ENCODE peak calls at places on chromosomes 12 and 14, in nine cellular contexts. A is neuronal stem cell, M is mesendoderm, Z is GM12878, U is astrocyte, C is IMR-90, N is keratinocyte, D is neural progenitor cell, V is Karpas-422. S is an unnamed sample.

GRCh38 chr12:124842073-124842749 is 21.5 kb downstream of the SCARB1 start:
- DNase-seq in Z (no peak), C (no peak), N (no peak), A (no peak), D (no peak), V (no peak), U (no peak), M (no peak), S (no peak)

GRCh38 chr12:68877583-68877982 is 55.4 kb downstream of the CPM start:
- DNase-seq in M (no peak), C (no peak), A (no peak), Z (no peak), V (no peak), U (no peak), D (no peak), N (no peak), S (no peak)

GRCh38 chr12:19236656-19237055 is 107.1 kb downstream of the PLEKHA5 start:
- DNase-seq in M (no peak), V (peak), Z (no peak), C (peak), U (peak), A (no peak), N (peak), D (no peak), S (peak)

GRCh38 chr12:107990325-107990724 is 138.8 kb upstream of the WSCD2 start:
- DNase-seq in D (peak), M (peak), A (peak), U (no peak), N (no peak), Z (no peak), V (peak), C (no peak), S (no peak)

GRCh38 chr14:54549862-54550261 is 17.1 kb upstream of the SAMD4A start:
- DNase-seq in A (no peak), C (peak), V (peak), M (peak), D (no peak), U (no peak), N (no peak), Z (no peak), S (peak)

GRCh38 chr12:93902736-93903562 is 225.8 kb downstream of the CRADD start:
- DNase-seq in V (no peak), M (no peak), D (no peak), U (no peak), N (no peak), Z (no peak), A (no peak), C (no peak), S (no peak)

GRCh38 chr12:121579190-121579791 is 1.5 kb downstream of the KDM2B start:
- DNase-seq in N (no peak), C (no peak), D (peak), V (peak), U (no peak), Z (no peak), A (peak), M (no peak), S (no peak)

GRCh38 chr14:28831126-28831525 is 64.5 kb downstream of the FOXG1 start:
- DNase-seq in Z (peak), C (no peak), N (no peak), D (no peak), V (no peak), M (no peak), U (no peak), A (no peak), S (no peak)

GRCh38 chr14:41830679-41831078 is 224.0 kb downstream of the LRFN5 start:
- DNase-seq in N (no peak), Z (no peak), A (no peak), D (no peak), V (peak), U (peak), M (peak), C (peak), S (peak)

GRCh38 chr12:1935700-1936378 is 17.4 kb upstream of the CACNA2D4 start:
- DNase-seq in M (no peak), V (no peak), D (no peak), C (no peak), N (no peak), A (no peak), Z (no peak), U (no peak), S (no peak)

GRCh38 chr12:1939745-1940607 is 21.5 kb upstream of the CACNA2D4 start:
- DNase-seq in A (peak), N (peak), M (peak), Z (peak), V (peak), D (peak), C (peak), U (peak), S (peak)

GRCh38 chr12:1937481-1938224 is 19.2 kb upstream of the CACNA2D4 start:
- DNase-seq in V (no peak), M (no peak), U (no peak), A (no peak), D (no peak), Z (no peak), N (no peak), C (no peak), S (no peak)

GRCh38 chr12:1936406-1937320 is 18.2 kb upstream of the CACNA2D4 start:
- DNase-seq in V (no peak), M (no peak), D (no peak), C (peak), U (peak), Z (no peak), A (no peak), N (no peak), S (peak)

GRCh38 chr12:1939316-1939715 is 20.9 kb upstream of the CACNA2D4 start:
- DNase-seq in M (no peak), C (no peak), Z (no peak), A (no peak), N (no peak), U (no peak), V (no peak), D (peak), S (no peak)
- H3K9ac ChIP-seq in M (no peak), C (no peak), Z (no peak), A (no peak), N (no peak), U (no peak), V (no peak), D (no peak), S (no peak)

GRCh38 chr12:116558280-116559079 is 701 bp upstream of the MAP1LC3B2 start:
- DNase-seq in C (no peak), U (no peak), V (no peak), A (no peak), D (no peak), N (no peak), Z (no peak), M (no peak), S (no peak)
- H3K9ac ChIP-seq in C (no peak), U (no peak), V (peak), A (no peak), D (no peak), N (peak), Z (peak), M (no peak), S (no peak)

DNA sequence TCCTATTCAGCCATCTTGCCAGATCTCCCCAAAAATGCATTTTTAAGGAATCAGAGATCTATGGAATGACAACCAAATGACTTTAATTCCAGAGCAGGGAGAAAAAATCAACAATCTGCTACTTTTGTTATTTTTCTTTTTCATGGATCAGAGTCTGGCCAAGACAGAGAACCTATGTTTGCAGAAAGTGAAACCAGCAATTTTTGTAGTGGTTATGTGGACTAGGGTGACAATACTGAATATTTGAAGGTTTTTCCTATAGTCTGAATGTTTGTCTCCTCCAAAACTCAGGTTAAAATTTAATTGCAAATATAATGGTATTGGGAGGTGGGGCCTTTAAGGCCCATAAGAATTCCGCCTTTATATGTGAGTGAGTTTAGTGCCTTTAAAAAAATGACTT is 30.9 kb downstream of the KLRK1 start:
- DNase-seq in D (no peak), C (no peak), N (no peak), V (no peak), M (no peak), A (no peak), Z (no peak), U (no peak), S (no peak)
- H3K9ac ChIP-seq in D (no peak), C (no peak), N (no peak), V (no peak), M (no peak), A (no peak), Z (no peak), U (no peak), S (no peak)

DNA sequence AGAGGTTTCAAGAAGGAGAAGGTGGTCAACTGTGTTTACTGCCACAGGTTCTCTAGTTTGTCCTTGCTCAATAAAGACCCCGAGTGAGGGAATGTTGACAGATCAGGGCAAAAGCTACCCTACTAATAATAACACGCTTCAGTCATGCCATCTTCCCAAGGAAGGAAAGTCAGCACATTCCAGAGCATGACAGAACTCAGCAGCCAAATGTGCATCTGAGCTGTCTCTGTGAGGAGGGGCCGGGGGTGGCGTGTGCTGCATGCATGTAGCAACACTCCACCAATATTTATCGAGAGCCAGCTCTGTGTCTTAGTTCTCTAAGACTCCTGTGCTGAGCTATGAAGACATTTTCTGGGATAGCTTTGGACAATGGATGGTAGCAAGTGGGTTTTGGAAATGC is 260.4 kb downstream of the DPF3 start:
- DNase-seq in M (no peak), Z (no peak), A (no peak), C (no peak), N (no peak), D (no peak), V (no peak), U (no peak), S (no peak)
- H3K9ac ChIP-seq in M (no peak), Z (no peak), A (no peak), C (no peak), N (no peak), D (no peak), V (no peak), U (no peak), S (no peak)

DNA sequence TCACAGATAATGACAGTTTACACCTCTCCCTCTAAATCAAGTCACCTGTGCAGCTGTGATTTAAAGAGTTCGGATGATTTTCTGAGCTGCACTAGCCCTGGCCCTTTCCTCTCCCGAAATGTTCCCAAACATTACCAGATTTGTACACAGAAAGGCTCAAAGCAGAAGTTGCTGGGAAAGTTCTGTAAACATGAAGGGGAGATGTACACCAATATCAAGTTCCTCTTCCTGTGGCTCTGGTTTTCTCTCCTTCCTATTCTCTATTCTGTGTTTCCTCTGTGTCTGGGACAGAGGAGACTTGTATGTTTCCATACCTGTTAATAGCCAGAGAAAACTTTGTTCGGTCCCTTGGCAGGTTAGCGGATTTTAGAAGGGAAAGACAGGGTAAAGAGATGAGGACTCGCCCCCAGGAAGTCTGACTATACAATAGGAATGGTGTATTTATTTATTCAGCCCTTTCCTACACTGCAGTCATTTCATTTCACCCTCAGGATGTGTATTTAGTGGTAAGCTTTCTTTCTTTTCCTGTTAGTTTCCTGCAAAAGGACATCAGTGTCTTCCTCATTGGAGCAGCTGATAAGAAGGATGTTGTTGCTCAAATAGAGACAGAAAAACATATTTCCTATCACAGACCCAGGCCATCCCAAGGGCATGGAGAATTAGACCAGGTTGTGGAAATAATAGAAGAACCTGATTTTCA is 7.6 kb upstream of the NUMB start:
- DNase-seq in U (no peak), A (no peak), M (no peak), Z (no peak), N (no peak), V (no peak), D (no peak), C (peak), S (peak)
- H3K9ac ChIP-seq in U (no peak), A (no peak), M (no peak), Z (no peak), N (no peak), V (no peak), D (no peak), C (peak), S (no peak)

GRCh38 chr12:27614386-27614785 is 81.9 kb upstream of the REP15 start:
- DNase-seq in V (no peak), A (no peak), U (no peak), C (no peak), M (no peak), Z (no peak), N (no peak), D (no peak), S (no peak)

GRCh38 chr12:27608890-27609289 is 84.9 kb downstream of the PPFIBP1 start:
- DNase-seq in M (no peak), C (no peak), V (no peak), A (no peak), U (no peak), Z (no peak), N (no peak), D (no peak), S (no peak)

GRCh38 chr12:27606986-27607385 is 83.0 kb downstream of the PPFIBP1 start:
- DNase-seq in V (no peak), A (no peak), D (no peak), M (no peak), N (no peak), U (no peak), Z (no peak), C (no peak), S (no peak)

GRCh38 chr12:27607611-27608010 is 83.6 kb downstream of the PPFIBP1 start:
- DNase-seq in N (no peak), D (no peak), Z (no peak), C (no peak), M (no peak), V (no peak), U (no peak), A (no peak), S (no peak)

DNA sequence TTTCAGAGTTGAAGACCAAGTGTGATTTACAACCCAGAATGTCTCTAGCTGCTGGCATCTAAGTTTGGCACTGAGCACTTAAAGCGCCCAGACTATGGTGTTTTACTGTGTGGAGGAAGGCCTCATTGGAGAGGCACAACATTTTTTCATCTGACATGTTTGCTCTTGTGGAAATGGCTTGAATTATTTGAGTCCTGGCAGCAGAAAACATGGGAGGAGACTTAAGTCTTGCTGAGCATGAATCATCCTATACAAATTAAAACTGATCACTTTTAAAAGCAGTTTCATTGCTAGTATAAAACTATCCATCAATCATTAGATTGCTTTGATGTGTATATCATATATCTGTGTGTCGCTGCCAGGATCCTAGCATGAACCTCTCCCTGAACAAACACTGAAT is 85.9 kb upstream of the REP15 start:
- DNase-seq in V (no peak), D (no peak), Z (no peak), N (no peak), C (peak), A (no peak), U (peak), M (no peak), S (peak)
- H3K9ac ChIP-seq in V (no peak), D (no peak), Z (no peak), N (peak), C (no peak), A (no peak), U (no peak), M (no peak), S (no peak)

GRCh38 chr14:22766457-22767322 is at the start of gene OXA1L:
- DNase-seq in C (peak), U (peak), A (peak), M (peak), Z (peak), D (peak), V (peak), N (peak), S (peak)
- H3K9ac ChIP-seq in C (peak), U (peak), A (peak), M (peak), Z (peak), D (peak), V (peak), N (peak), S (peak)

DNA sequence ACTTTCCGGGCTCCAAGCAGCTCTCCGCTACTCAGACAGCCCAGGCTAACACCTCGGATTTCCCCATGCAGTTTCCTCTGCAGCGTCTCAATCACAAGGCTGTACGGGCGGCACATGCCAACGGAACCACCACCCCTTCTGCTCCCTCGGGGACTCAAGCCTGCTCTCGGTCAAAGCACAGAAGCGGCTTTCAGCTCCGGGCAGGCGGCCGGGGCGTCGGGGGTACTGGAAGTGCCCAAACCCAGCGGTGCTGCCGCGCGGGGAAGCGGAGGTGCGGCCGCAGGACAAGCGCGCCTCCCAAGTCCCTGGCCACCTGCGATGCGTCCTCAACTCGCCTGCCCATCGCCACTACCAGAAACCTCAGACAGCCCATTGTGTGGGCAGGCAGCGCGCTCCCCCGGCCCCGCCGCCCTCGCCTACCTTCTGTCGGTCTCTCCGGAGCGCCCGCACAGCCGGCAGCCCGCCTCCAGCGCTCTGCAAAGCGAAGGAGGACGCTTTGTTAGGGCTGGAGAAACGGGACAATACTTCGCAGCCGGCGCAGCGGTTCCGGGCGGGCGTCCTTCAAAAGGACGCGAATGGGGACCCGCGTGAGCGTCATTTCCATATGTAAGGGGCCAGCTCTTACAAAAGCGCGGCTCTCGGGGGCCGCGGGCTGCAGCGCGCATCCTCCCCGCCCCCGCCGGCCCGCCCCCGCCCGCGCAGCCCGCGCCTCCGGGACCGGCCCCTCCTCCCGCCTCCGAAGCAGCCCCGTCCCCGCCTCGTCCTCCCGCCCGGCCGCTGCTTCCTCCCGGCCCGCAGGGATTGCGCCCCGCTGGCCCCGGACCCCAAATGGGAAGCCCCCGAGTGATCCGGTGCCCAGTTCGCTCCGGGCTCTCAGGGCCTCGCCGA is 674 bp downstream of the NIN start:
- DNase-seq in N (no peak), M (peak), D (peak), V (peak), U (peak), Z (peak), A (peak), C (peak), S (peak)
- H3K9ac ChIP-seq in N (peak), M (peak), D (peak), V (peak), U (peak), Z (peak), A (peak), C (peak), S (peak)

DNA sequence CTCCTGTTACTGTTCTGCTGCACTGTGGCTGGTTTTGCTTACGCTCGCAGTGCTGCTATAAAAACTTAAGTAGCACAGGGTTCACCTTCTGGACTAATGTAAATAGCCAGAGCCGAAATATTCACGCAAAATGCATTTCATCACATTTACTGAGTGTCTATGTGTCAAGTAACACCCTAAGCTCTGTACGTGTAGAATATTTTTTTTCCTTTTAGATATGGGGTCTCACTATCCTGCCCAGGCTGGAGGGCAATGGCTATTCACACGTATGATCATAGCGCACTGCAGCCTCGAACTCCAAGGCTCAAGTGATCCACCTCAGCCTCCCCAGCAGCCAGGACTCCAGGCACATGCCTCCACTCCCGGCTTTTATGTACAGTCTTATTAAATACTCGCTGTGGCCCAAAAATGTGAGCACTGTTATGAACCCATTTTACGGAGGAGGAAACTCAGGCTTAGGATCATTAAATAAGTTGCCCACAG is 60.8 kb upstream of the RIMBP2 start:
- DNase-seq in A (no peak), M (no peak), D (no peak), V (no peak), C (no peak), N (no peak), Z (no peak), U (no peak), S (no peak)
- H3K9ac ChIP-seq in A (no peak), M (no peak), D (no peak), V (no peak), C (no peak), N (no peak), Z (no peak), U (no peak), S (no peak)

GRCh38 chr14:85175556-85175955 is 354.4 kb upstream of the FLRT2 start:
- DNase-seq in Z (no peak), C (peak), A (no peak), D (no peak), U (peak), V (no peak), M (no peak), N (no peak), S (peak)
- H3K9ac ChIP-seq in Z (no peak), C (no peak), A (no peak), D (no peak), U (no peak), V (no peak), M (no peak), N (no peak), S (no peak)